ENCODE peak calls at places on chromosomes 16 and 17, in four cellular contexts. N, Y, F and U are unnamed samples.

GRCh38 chr16:4718466-4718865 is 15.6 kb downstream of the ANKS3 start:
- DNase-seq in F (no peak), Y (no peak), N (no peak), U (no peak)

GRCh38 chr17:61202564-61202963 is 197.1 kb upstream of the TBX2 start:
- DNase-seq in N (no peak), F (no peak), Y (no peak), U (peak; percentile 22)

GRCh38 chr17:73465851-73466250 is 154.1 kb upstream of the CDC42EP4 start:
- DNase-seq in F (no peak), N (no peak), Y (no peak), U (no peak)

GRCh38 chr17:48760411-48760810 is 31.9 kb upstream of the HOXB13 start:
- DNase-seq in F (peak; percentile 87), N (no peak), Y (no peak), U (no peak)

GRCh38 chr16:5900046-5900445 is 802.5 kb upstream of the EEF2KMT start:
- DNase-seq in Y (no peak), F (no peak), N (no peak), U (no peak)

GRCh38 chr16:10408824-10409381 is 23.0 kb downstream of the ATF7IP2 start:
- DNase-seq in Y (no peak), N (no peak), F (no peak), U (peak; percentile 5)

GRCh38 chr17:42573095-42573494 is 4.4 kb downstream of the PSMC3IP start:
- DNase-seq in N (no peak), F (no peak), Y (peak; percentile 52), U (no peak)

GRCh38 chr17:18129041-18129502 is 20.5 kb downstream of the MYO15A start:
- DNase-seq in F (peak; percentile 43), N (peak; percentile 25), Y (no peak), U (peak; percentile 49)

GRCh38 chr16:11619327-11619851 is 32.7 kb upstream of the LITAF start:
- DNase-seq in N (no peak), F (no peak), Y (peak; percentile 75), U (no peak)

GRCh38 chr16:57028086-57028485 is 38.7 kb downstream of the NLRC5 start:
- DNase-seq in F (no peak), Y (no peak), N (no peak), U (no peak)

GRCh38 chr16:19488213-19488640 is 33.7 kb downstream of the GDE1 start:
- DNase-seq in N (no peak), F (peak; percentile 89), Y (no peak), U (no peak)

GRCh38 chr16:30132591-30132990 is 9.6 kb upstream of the MAPK3 start:
- DNase-seq in Y (no peak), F (no peak), N (no peak), U (no peak)

GRCh38 chr17:64398330-64398729 is 7.7 kb upstream of the PECAM1 start:
- DNase-seq in N (no peak), F (no peak), Y (no peak), U (no peak)

GRCh38 chr16:88705076-88705684 is 1.0 kb downstream of the RNF166 start:
- DNase-seq in N (peak; percentile 37), Y (peak; percentile 42), F (no peak), U (no peak)

GRCh38 chr16:87252269-87252970 is 64.8 kb downstream of the C16orf95 start:
- DNase-seq in Y (no peak), N (peak; percentile 24), F (no peak), U (no peak)
- TF ChIP-seq CTCF in Y (no peak), N (no peak), F (no peak), U (no peak)

GRCh38 chr16:3007059-3007956 is 5.4 kb upstream of the CLDN9 start:
- DNase-seq in Y (peak; percentile 84), F (peak; percentile 86), N (no peak), U (no peak)

GRCh38 chr16:3010510-3010909 is 2.2 kb upstream of the CLDN9 start:
- DNase-seq in F (no peak), N (no peak), Y (no peak), U (no peak)

GRCh38 chr16:3009568-3010390 is 2.9 kb upstream of the CLDN9 start:
- DNase-seq in Y (no peak), F (no peak), N (no peak), U (no peak)

GRCh38 chr16:3008749-3009088 is 4.0 kb upstream of the CLDN9 start:
- DNase-seq in N (no peak), F (no peak), Y (no peak), U (no peak)

DNA sequence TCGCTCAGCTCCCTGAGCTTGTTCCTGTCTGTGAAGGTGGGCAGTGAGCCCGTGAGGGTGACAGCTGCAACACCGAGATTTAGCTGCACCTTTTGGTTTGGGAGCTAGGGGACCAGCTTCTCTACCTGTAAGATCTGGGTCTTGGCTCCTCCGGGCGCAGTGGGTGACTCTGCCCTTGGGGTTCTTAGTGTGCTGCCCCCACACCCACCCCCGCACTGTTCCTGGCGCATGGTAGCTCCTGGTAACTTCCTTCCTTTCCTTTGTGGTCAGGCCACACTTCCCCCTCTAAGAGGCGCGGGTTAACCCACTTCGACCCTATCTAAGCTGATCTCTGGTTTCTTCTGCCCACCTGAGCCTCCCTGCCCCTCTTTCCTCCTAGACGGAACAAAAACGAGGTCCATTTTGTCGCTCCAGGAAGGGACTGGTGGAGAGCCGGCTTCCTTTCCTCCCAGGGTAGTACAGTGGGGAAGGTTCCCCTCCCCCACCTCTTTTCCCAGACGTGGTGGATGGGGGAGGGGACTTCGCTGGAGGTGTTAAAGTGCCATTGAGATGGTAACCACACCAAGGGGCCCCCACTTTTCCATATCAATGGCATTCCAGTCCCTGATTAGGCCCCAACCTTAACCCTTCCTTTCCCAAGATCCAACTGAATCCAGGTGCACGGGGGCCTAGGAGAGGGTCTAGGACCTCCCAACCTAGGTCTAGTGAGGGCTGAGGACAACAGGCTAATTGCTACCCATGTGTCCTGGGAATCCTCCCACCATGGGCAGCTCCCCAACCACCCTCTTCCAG is 4.6 kb upstream of the CLDN9 start:
- DNase-seq in F (no peak), N (no peak), Y (peak; percentile 93), U (no peak)
- H3K4me3 ChIP-seq in F (no peak overlapping the region), N (no peak overlapping the region), Y (peak overlapping the region; percentile 8), U (no peak overlapping the region)

GRCh38 chr16:8194795-8195194 is 395.5 kb downstream of the TMEM114 start:
- DNase-seq in F (no peak), N (no peak), Y (no peak), U (no peak)
- TF ChIP-seq CTCF in F (no peak), N (no peak), Y (peak; percentile 14), U (no peak)

DNA sequence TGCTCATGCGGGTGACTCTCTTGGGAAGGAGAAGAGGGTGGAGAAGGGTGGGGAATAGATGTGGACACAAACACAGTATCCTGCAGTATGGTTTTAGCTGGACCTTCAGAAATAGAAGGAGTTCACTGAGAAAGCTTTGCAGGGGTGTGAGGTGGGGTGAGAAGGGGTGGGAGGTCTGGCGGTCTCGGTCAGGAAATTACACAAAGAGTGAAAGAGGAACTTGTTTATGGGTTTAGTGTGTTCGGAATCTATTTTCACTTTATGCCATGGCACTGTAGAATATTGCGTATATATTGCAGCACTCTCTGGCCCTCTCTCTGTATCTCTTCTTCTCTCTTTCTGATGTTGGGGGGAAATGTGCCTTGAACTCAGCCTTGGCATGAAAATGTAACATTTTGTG is 148.2 kb upstream of the GOT2 start:
- DNase-seq in N (no peak), Y (peak; percentile 88), F (no peak), U (no peak)
- H3K4me3 ChIP-seq in N (no peak overlapping the region), Y (no peak overlapping the region), F (no peak overlapping the region), U (no peak overlapping the region)

DNA sequence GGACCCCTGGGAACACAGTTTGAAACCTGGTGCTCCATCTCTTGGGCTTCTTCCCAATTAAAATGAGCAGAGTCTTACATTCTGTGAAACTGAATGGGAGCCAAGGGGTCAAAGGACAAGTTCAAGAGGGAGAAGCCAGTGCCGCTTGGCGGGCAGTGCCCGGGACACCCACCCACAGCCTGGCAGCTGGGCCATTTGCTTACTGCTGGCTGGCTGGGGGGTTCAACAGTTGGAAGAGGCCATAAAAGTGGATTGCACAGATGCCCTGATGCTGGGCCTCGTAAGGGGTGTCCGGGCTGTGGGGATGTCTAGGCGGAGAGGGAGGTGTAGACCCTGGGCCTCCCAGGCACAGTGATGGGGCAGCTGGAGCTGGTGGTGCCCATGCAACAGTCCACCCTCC is 52.1 kb downstream of the CMIP start:
- DNase-seq in F (no peak), Y (no peak), N (no peak), U (no peak)
- TF ChIP-seq CTCF in F (no peak), Y (no peak), N (no peak), U (no peak)

DNA sequence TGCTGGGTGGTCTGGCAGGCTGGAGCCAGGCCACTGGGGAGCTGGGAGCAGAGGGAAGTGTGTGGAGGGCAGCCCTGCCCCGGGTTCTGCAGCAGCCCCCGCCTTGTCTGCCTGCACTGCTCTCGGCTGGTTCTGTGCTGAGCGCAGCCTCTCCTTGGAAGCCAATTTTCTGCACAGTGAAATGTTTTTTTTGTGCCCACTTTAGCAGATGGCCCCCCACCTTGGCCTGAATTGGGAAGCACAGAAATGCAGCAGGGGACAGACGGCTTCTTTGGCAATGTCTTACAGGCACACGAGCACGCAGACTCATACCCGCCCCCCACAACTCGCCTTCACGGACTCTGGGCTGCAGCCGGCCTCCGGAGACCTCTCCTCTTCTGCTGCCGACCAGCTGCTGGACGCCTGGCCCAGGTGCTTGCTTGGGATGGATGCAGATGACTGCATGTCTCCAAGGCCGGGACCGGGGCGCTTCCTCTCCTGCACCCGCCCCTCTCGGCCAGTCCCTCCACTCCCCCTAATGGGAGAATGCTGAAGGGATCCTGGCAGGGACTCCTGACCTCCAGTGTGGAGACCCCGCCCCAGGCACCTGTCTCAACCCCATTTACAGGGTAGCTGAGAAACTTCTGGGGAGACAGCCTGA is 14.8 kb downstream of the NPTX1 start:
- DNase-seq in N (no peak), F (no peak), Y (no peak), U (no peak)
- H3K4me3 ChIP-seq in N (no peak overlapping the region), F (no peak overlapping the region), Y (no peak overlapping the region), U (no peak overlapping the region)

GRCh38 chr17:28684963-28685362 is 23.0 kb downstream of the SUPT6H start:
- DNase-seq in F (peak; percentile 52), N (peak; percentile 55), Y (no peak), U (no peak)
- TF ChIP-seq CTCF in F (no peak), N (peak; percentile 6), Y (no peak), U (peak; percentile 11)